ENCODE peak calls at places on chromosomes 7 and 10, in nine cellular contexts. One of them, this sample, is unnamed.

GRCh38 chr10:117699436-117700075 is 157.0 kb downstream of the EMX2 start:
- DNase-seq in esophagus squamous epithelium: no peak
- DNase-seq in tibial nerve: no peak
- DNase-seq in stomach: no peak
- DNase-seq in transverse colon: no peak
- DNase-seq in IMR-90: no peak
- DNase-seq in sigmoid colon: no peak
- DNase-seq in A549: no peak
- DNase-seq in lower leg skin: no peak
- DNase-seq in this sample: no peak

GRCh38 chr7:65462148-65462716 is 88.6 kb downstream of the ZNF92 start:
- DNase-seq in esophagus squamous epithelium: no peak
- DNase-seq in tibial nerve: no peak
- DNase-seq in stomach: no peak
- DNase-seq in transverse colon: no peak
- DNase-seq in IMR-90: no peak
- DNase-seq in sigmoid colon: no peak
- DNase-seq in A549: no peak
- DNase-seq in lower leg skin: no peak
- DNase-seq in this sample: no peak

GRCh38 chr10:96614515-96614914 is 27.7 kb upstream of the TM9SF3 start:
- DNase-seq in esophagus squamous epithelium: no peak
- DNase-seq in tibial nerve: no peak
- DNase-seq in stomach: no peak
- DNase-seq in transverse colon: no peak
- DNase-seq in IMR-90: peak
- DNase-seq in sigmoid colon: no peak
- DNase-seq in A549: peak
- DNase-seq in lower leg skin: no peak
- DNase-seq in this sample: peak

GRCh38 chr7:21253740-21254687 is 173.9 kb upstream of the SP4 start:
- DNase-seq in esophagus squamous epithelium: no peak
- DNase-seq in tibial nerve: peak
- DNase-seq in stomach: peak
- DNase-seq in transverse colon: peak
- DNase-seq in IMR-90: peak
- DNase-seq in sigmoid colon: no peak
- DNase-seq in A549: peak
- DNase-seq in lower leg skin: peak
- DNase-seq in this sample: peak

GRCh38 chr10:17228081-17229015 is at the start of gene VIM:
- DNase-seq in esophagus squamous epithelium: peak
- DNase-seq in tibial nerve: peak
- DNase-seq in stomach: peak
- DNase-seq in transverse colon: peak
- DNase-seq in IMR-90: peak
- DNase-seq in sigmoid colon: peak
- DNase-seq in A549: peak
- DNase-seq in lower leg skin: peak
- DNase-seq in this sample: peak

GRCh38 chr10:42962120-42962901 is 114.6 kb upstream of the RET start:
- DNase-seq in esophagus squamous epithelium: no peak
- DNase-seq in tibial nerve: no peak
- DNase-seq in stomach: peak
- DNase-seq in transverse colon: peak
- DNase-seq in IMR-90: no peak
- DNase-seq in sigmoid colon: peak
- DNase-seq in A549: no peak
- DNase-seq in lower leg skin: no peak
- DNase-seq in this sample: no peak

GRCh38 chr10:26334932-26335573 is 103.1 kb upstream of the APBB1IP start:
- DNase-seq in esophagus squamous epithelium: no peak
- DNase-seq in tibial nerve: peak
- DNase-seq in stomach: peak
- DNase-seq in transverse colon: peak
- DNase-seq in IMR-90: peak
- DNase-seq in sigmoid colon: peak
- DNase-seq in A549: peak
- DNase-seq in lower leg skin: peak
- DNase-seq in this sample: peak

GRCh38 chr10:90920986-90921643 is at the start of gene ANKRD1:
- DNase-seq in esophagus squamous epithelium: no peak
- DNase-seq in tibial nerve: no peak
- DNase-seq in stomach: no peak
- DNase-seq in transverse colon: no peak
- DNase-seq in IMR-90: peak
- DNase-seq in sigmoid colon: no peak
- DNase-seq in A549: peak
- DNase-seq in lower leg skin: no peak
- DNase-seq in this sample: no peak

GRCh38 chr10:4790922-4791321 is 35.1 kb upstream of the AKR1E2 start:
- DNase-seq in esophagus squamous epithelium: no peak
- DNase-seq in tibial nerve: no peak
- DNase-seq in stomach: no peak
- DNase-seq in transverse colon: no peak
- DNase-seq in IMR-90: no peak
- DNase-seq in sigmoid colon: no peak
- DNase-seq in A549: no peak
- DNase-seq in lower leg skin: no peak
- DNase-seq in this sample: no peak

GRCh38 chr7:73496626-73497025 is 25.5 kb downstream of the BAZ1B start:
- DNase-seq in esophagus squamous epithelium: no peak
- DNase-seq in tibial nerve: no peak
- DNase-seq in stomach: no peak
- DNase-seq in transverse colon: no peak
- DNase-seq in IMR-90: no peak
- DNase-seq in sigmoid colon: no peak
- DNase-seq in A549: no peak
- DNase-seq in lower leg skin: no peak
- DNase-seq in this sample: no peak

GRCh38 chr10:93333278-93333978 is 148.7 kb downstream of the MYOF start:
- DNase-seq in esophagus squamous epithelium: no peak
- DNase-seq in tibial nerve: no peak
- DNase-seq in stomach: no peak
- DNase-seq in transverse colon: no peak
- DNase-seq in IMR-90: no peak
- DNase-seq in sigmoid colon: no peak
- DNase-seq in A549: no peak
- DNase-seq in lower leg skin: no peak
- DNase-seq in this sample: no peak

GRCh38 chr10:93656155-93656554 is 43.8 kb downstream of the PDE6C start:
- DNase-seq in esophagus squamous epithelium: no peak
- DNase-seq in tibial nerve: no peak
- DNase-seq in stomach: no peak
- DNase-seq in transverse colon: no peak
- DNase-seq in IMR-90: no peak
- DNase-seq in sigmoid colon: no peak
- DNase-seq in A549: no peak
- DNase-seq in lower leg skin: no peak
- DNase-seq in this sample: no peak

GRCh38 chr10:57102234-57102633 is 741.2 kb upstream of the ZWINT start:
- DNase-seq in esophagus squamous epithelium: no peak
- DNase-seq in tibial nerve: no peak
- DNase-seq in stomach: no peak
- DNase-seq in transverse colon: no peak
- DNase-seq in IMR-90: no peak
- DNase-seq in sigmoid colon: no peak
- DNase-seq in A549: no peak
- DNase-seq in lower leg skin: no peak
- DNase-seq in this sample: no peak

GRCh38 chr7:127628445-127628844 is 10.5 kb upstream of the PAX4 start:
- DNase-seq in esophagus squamous epithelium: no peak
- DNase-seq in tibial nerve: no peak
- DNase-seq in stomach: no peak
- DNase-seq in transverse colon: no peak
- DNase-seq in IMR-90: no peak
- DNase-seq in sigmoid colon: no peak
- DNase-seq in A549: no peak
- DNase-seq in lower leg skin: no peak
- DNase-seq in this sample: no peak

GRCh38 chr7:2967705-2968104 is 76.0 kb downstream of the CARD11 start:
- DNase-seq in esophagus squamous epithelium: no peak
- DNase-seq in tibial nerve: no peak
- DNase-seq in stomach: no peak
- DNase-seq in transverse colon: no peak
- DNase-seq in IMR-90: no peak
- DNase-seq in sigmoid colon: peak
- DNase-seq in A549: no peak
- DNase-seq in lower leg skin: no peak
- DNase-seq in this sample: no peak

GRCh38 chr10:91700273-91700672 is 67.4 kb upstream of the PPP1R3C start:
- DNase-seq in esophagus squamous epithelium: no peak
- DNase-seq in tibial nerve: no peak
- DNase-seq in stomach: no peak
- DNase-seq in transverse colon: no peak
- DNase-seq in IMR-90: no peak
- DNase-seq in sigmoid colon: no peak
- DNase-seq in A549: no peak
- DNase-seq in lower leg skin: no peak
- DNase-seq in this sample: no peak

GRCh38 chr7:130838738-130839137 is 104.7 kb upstream of the KLF14 start:
- DNase-seq in esophagus squamous epithelium: no peak
- DNase-seq in tibial nerve: no peak
- DNase-seq in stomach: no peak
- DNase-seq in transverse colon: no peak
- DNase-seq in IMR-90: peak
- DNase-seq in sigmoid colon: no peak
- DNase-seq in A549: peak
- DNase-seq in lower leg skin: no peak
- DNase-seq in this sample: no peak

GRCh38 chr7:111145472-111145871 is 54.5 kb downstream of the LRRN3 start:
- DNase-seq in esophagus squamous epithelium: no peak
- DNase-seq in tibial nerve: peak
- DNase-seq in stomach: no peak
- DNase-seq in transverse colon: no peak
- DNase-seq in IMR-90: no peak
- DNase-seq in sigmoid colon: no peak
- DNase-seq in A549: no peak
- DNase-seq in lower leg skin: no peak
- DNase-seq in this sample: no peak

GRCh38 chr7:3217166-3217565 is 83.9 kb upstream of the SDK1 start:
- DNase-seq in esophagus squamous epithelium: no peak
- DNase-seq in tibial nerve: no peak
- DNase-seq in stomach: peak
- DNase-seq in transverse colon: no peak
- DNase-seq in IMR-90: peak
- DNase-seq in sigmoid colon: no peak
- DNase-seq in A549: no peak
- DNase-seq in lower leg skin: no peak
- DNase-seq in this sample: no peak

GRCh38 chr7:149194799-149195179 is 557 bp upstream of the ZNF282 start:
- DNase-seq in esophagus squamous epithelium: no peak
- DNase-seq in tibial nerve: no peak
- DNase-seq in stomach: no peak
- DNase-seq in transverse colon: no peak
- DNase-seq in IMR-90: no peak
- DNase-seq in sigmoid colon: peak
- DNase-seq in A549: no peak
- DNase-seq in lower leg skin: no peak
- DNase-seq in this sample: no peak

GRCh38 chr7:91655656-91656055 is 224.8 kb downstream of the MTERF1 start:
- DNase-seq in esophagus squamous epithelium: no peak
- DNase-seq in tibial nerve: no peak
- DNase-seq in stomach: no peak
- DNase-seq in transverse colon: no peak
- DNase-seq in IMR-90: no peak
- DNase-seq in sigmoid colon: no peak
- DNase-seq in A549: no peak
- DNase-seq in lower leg skin: no peak
- DNase-seq in this sample: no peak

GRCh38 chr7:144738708-144739314 is 97.0 kb downstream of the TPK1 start:
- DNase-seq in esophagus squamous epithelium: no peak
- DNase-seq in tibial nerve: peak
- DNase-seq in stomach: no peak
- DNase-seq in transverse colon: no peak
- DNase-seq in IMR-90: no peak
- DNase-seq in sigmoid colon: no peak
- DNase-seq in A549: peak
- DNase-seq in lower leg skin: no peak
- DNase-seq in this sample: peak

GRCh38 chr7:100894860-100895700 is 608 bp downstream of the ACHE start:
- DNase-seq in esophagus squamous epithelium: no peak
- DNase-seq in tibial nerve: peak
- DNase-seq in stomach: peak
- DNase-seq in transverse colon: peak
- DNase-seq in IMR-90: no peak
- DNase-seq in sigmoid colon: peak
- DNase-seq in A549: no peak
- DNase-seq in lower leg skin: no peak
- DNase-seq in this sample: peak

GRCh38 chr7:115221484-115221883 is 299.6 kb downstream of the MDFIC start:
- DNase-seq in esophagus squamous epithelium: no peak
- DNase-seq in tibial nerve: no peak
- DNase-seq in stomach: no peak
- DNase-seq in transverse colon: no peak
- DNase-seq in IMR-90: peak
- DNase-seq in sigmoid colon: no peak
- DNase-seq in A549: no peak
- DNase-seq in lower leg skin: no peak
- DNase-seq in this sample: no peak
- TF ChIP-seq POLR2A in esophagus squamous epithelium: no peak
- TF ChIP-seq POLR2A in tibial nerve: no peak
- TF ChIP-seq POLR2A in stomach: no peak
- TF ChIP-seq POLR2A in transverse colon: no peak
- TF ChIP-seq POLR2A in IMR-90: no peak
- TF ChIP-seq POLR2A in sigmoid colon: no peak
- TF ChIP-seq POLR2A in A549: no peak
- TF ChIP-seq POLR2A in lower leg skin: no peak
- TF ChIP-seq POLR2A in this sample: no peak

GRCh38 chr10:1648648-1649047 is 88.7 kb downstream of the ADARB2 start:
- DNase-seq in esophagus squamous epithelium: no peak
- DNase-seq in tibial nerve: no peak
- DNase-seq in stomach: no peak
- DNase-seq in transverse colon: no peak
- DNase-seq in IMR-90: no peak
- DNase-seq in sigmoid colon: peak
- DNase-seq in A549: no peak
- DNase-seq in lower leg skin: no peak
- DNase-seq in this sample: no peak
- TF ChIP-seq POLR2A in esophagus squamous epithelium: no peak
- TF ChIP-seq POLR2A in tibial nerve: no peak
- TF ChIP-seq POLR2A in stomach: no peak
- TF ChIP-seq POLR2A in transverse colon: no peak
- TF ChIP-seq POLR2A in IMR-90: no peak
- TF ChIP-seq POLR2A in sigmoid colon: no peak
- TF ChIP-seq POLR2A in A549: no peak
- TF ChIP-seq POLR2A in lower leg skin: no peak
- TF ChIP-seq POLR2A in this sample: no peak

GRCh38 chr10:110567201-110568054 is at the start of gene SMC3:
- DNase-seq in esophagus squamous epithelium: peak
- DNase-seq in tibial nerve: peak
- DNase-seq in stomach: peak
- DNase-seq in transverse colon: peak
- DNase-seq in IMR-90: peak
- DNase-seq in sigmoid colon: peak
- DNase-seq in A549: peak
- DNase-seq in lower leg skin: peak
- DNase-seq in this sample: peak
- TF ChIP-seq POLR2A in esophagus squamous epithelium: peak
- TF ChIP-seq POLR2A in tibial nerve: peak
- TF ChIP-seq POLR2A in stomach: no peak
- TF ChIP-seq POLR2A in transverse colon: peak
- TF ChIP-seq POLR2A in IMR-90: no peak
- TF ChIP-seq POLR2A in sigmoid colon: peak
- TF ChIP-seq POLR2A in A549: peak
- TF ChIP-seq POLR2A in lower leg skin: no peak
- TF ChIP-seq POLR2A in this sample: peak

GRCh38 chr7:83640731-83641533 is 8.0 kb downstream of the SEMA3E start:
- DNase-seq in esophagus squamous epithelium: no peak
- DNase-seq in tibial nerve: no peak
- DNase-seq in stomach: no peak
- DNase-seq in transverse colon: no peak
- DNase-seq in IMR-90: no peak
- DNase-seq in sigmoid colon: no peak
- DNase-seq in A549: no peak
- DNase-seq in lower leg skin: no peak
- DNase-seq in this sample: no peak
- TF ChIP-seq POLR2A in esophagus squamous epithelium: no peak
- TF ChIP-seq POLR2A in tibial nerve: no peak
- TF ChIP-seq POLR2A in stomach: no peak
- TF ChIP-seq POLR2A in transverse colon: no peak
- TF ChIP-seq POLR2A in IMR-90: no peak
- TF ChIP-seq POLR2A in sigmoid colon: no peak
- TF ChIP-seq POLR2A in A549: no peak
- TF ChIP-seq POLR2A in lower leg skin: no peak
- TF ChIP-seq POLR2A in this sample: no peak

This sample was measured in erythroblast.